ENCODE peak calls at places on chromosomes 16 and 17, in six cellular contexts. Z is Peyer's patch, C is epithelial cell of esophagus, R is bronchial epithelial cell, S is cardiac muscle cell, U is A549. P is an unnamed sample.

GRCh38 chr17:73743802-73744201 is 99.6 kb upstream of the SDK2 start:
- DNase-seq in Z (no peak), C (no peak), R (no peak), S (no peak), U (no peak), P (peak; percentile 37)

GRCh38 chr17:44628234-44629188 is 27.8 kb upstream of the MEIOC start:
- DNase-seq in Z (peak; percentile 45), C (no peak), R (no peak), S (peak; percentile 91), U (no peak), P (peak; percentile 54)

GRCh38 chr16:3028716-3029319 is 5.0 kb downstream of the THOC6 start:
- DNase-seq in Z (no peak), C (no peak), R (no peak), S (no peak), U (no peak), P (peak; percentile 54)

GRCh38 chr16:64253525-64253924 is 868.3 kb downstream of the CDH11 start:
- DNase-seq in Z (no peak), C (no peak), R (no peak), S (no peak), U (no peak), P (no peak)

GRCh38 chr16:72191551-72191950 is 19.6 kb upstream of the PMFBP1 start:
- DNase-seq in Z (no peak), C (no peak), R (no peak), S (no peak), U (no peak), P (no peak)

GRCh38 chr17:75634376-75634740 is 1.1 kb downstream of the SMIM5 start:
- DNase-seq in Z (no peak), C (no peak), R (no peak), S (no peak), U (no peak), P (no peak)

GRCh38 chr16:56625943-56626654 is 518 bp downstream of the MT1E start:
- DNase-seq in Z (no peak), C (peak; percentile 31), R (no peak), S (no peak), U (no peak), P (peak; percentile 63)

GRCh38 chr16:81140930-81141780 is 45.0 kb upstream of the GCSH start:
- DNase-seq in Z (no peak), C (peak; percentile 24), R (no peak), S (no peak), U (peak; percentile 61), P (no peak)

GRCh38 chr17:81939881-81940385 is 2.8 kb upstream of the PYCR1 start:
- DNase-seq in Z (no peak), C (no peak), R (no peak), S (no peak), U (no peak), P (peak; percentile 61)

GRCh38 chr17:48537316-48537715 is 6.5 kb upstream of the HOXB1 start:
- DNase-seq in Z (no peak), C (no peak), R (no peak), S (no peak), U (no peak), P (no peak)

GRCh38 chr16:58399718-58400633 is 7.7 kb downstream of the GINS3 start:
- DNase-seq in Z (no peak), C (peak; percentile 74), R (peak; percentile 76), S (no peak), U (peak; percentile 46), P (no peak)

GRCh38 chr17:13601317-13601775 is 383 bp downstream of the HS3ST3A1 start:
- DNase-seq in Z (no peak), C (no peak), R (no peak), S (peak; percentile 49), U (no peak), P (no peak)

GRCh38 chr16:80569440-80570105 is 28.8 kb downstream of the DYNLRB2 start:
- DNase-seq in Z (no peak), C (peak; percentile 11), R (peak; percentile 48), S (no peak), U (peak; percentile 8), P (no peak)

GRCh38 chr16:11674001-11674817 is 6.0 kb downstream of the SNN start:
- DNase-seq in Z (no peak), C (no peak), R (no peak), S (no peak), U (no peak), P (no peak)

GRCh38 chr17:77186141-77186604 is 45.4 kb downstream of the SEC14L1 start:
- DNase-seq in Z (peak; percentile 51), C (no peak), R (no peak), S (no peak), U (no peak), P (no peak)

GRCh38 chr17:77319211-77320031 is 178.7 kb downstream of the SEC14L1 start:
- DNase-seq in Z (peak; percentile 85), C (peak; percentile 88), R (peak; percentile 74), S (no peak), U (peak; percentile 93), P (peak; percentile 91)

GRCh38 chr16:88196471-88197400 is 186.0 kb upstream of the ZNF469 start:
- DNase-seq in Z (no peak), C (no peak), R (no peak), S (no peak), U (no peak), P (no peak)

GRCh38 chr16:88192601-88193000 is 190.2 kb upstream of the ZNF469 start:
- DNase-seq in Z (no peak), C (no peak), R (no peak), S (no peak), U (no peak), P (no peak)

GRCh38 chr16:88195911-88196465 is 186.8 kb upstream of the ZNF469 start:
- DNase-seq in Z (no peak), C (no peak), R (no peak), S (no peak), U (no peak), P (no peak)

GRCh38 chr16:88195021-88195581 is 187.7 kb upstream of the ZNF469 start:
- DNase-seq in Z (no peak), C (no peak), R (no peak), S (no peak), U (no peak), P (peak; percentile 9)

DNA sequence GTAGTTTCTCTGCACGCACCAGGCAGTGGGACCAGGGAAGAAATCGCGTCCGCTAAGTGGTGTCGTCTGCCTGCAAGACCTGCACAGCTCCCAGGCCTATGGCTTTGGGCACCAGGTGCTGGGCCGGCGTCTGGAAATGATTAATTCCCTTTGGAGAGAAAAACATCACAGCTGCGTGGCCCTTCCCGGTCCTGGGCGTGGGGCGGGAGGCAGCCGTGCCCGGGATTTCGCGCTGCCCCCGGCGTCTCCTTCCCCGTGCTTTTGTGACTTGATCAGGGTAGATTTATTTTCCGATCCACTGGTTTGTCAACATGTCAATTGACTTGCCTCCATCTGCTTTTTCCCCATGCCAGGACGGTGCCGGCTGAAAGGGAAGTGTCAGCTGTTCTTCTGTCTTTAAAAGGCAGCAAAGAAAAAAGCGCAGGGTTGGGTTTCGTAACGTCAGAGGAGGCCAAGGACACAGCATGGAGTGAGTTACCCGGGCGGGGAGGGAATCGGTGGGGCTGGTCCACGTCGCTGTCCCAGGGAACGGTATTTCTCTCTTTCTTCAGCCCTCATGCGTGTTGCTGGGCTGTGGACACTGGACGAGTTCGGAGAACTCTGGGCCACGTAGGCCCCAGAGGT is 188.2 kb upstream of the ZNF469 start:
- DNase-seq in Z (no peak), C (no peak), R (no peak), S (no peak), U (no peak), P (peak; percentile 24)
- TF ChIP-seq CTCF in Z (no peak), C (no peak), R (no peak), S (no peak), U (no peak), P (no peak)

GRCh38 chr16:10037771-10038170 is 144.5 kb downstream of the GRIN2A start:
- DNase-seq in Z (no peak), C (no peak), R (no peak), S (no peak), U (no peak), P (no peak)

GRCh38 chr16:10045291-10045775 is 136.9 kb downstream of the GRIN2A start:
- DNase-seq in Z (no peak), C (no peak), R (no peak), S (no peak), U (no peak), P (no peak)

GRCh38 chr16:10040136-10041080 is 141.8 kb downstream of the GRIN2A start:
- DNase-seq in Z (no peak), C (no peak), R (no peak), S (no peak), U (no peak), P (no peak)

GRCh38 chr16:10036951-10037350 is 145.3 kb downstream of the GRIN2A start:
- DNase-seq in Z (no peak), C (no peak), R (no peak), S (no peak), U (no peak), P (no peak)

GRCh38 chr16:10039220-10040096 is 142.8 kb downstream of the GRIN2A start:
- DNase-seq in Z (no peak), C (peak; percentile 7), R (peak; percentile 1), S (peak; percentile 66), U (peak; percentile 38), P (no peak)
- TF ChIP-seq CTCF in Z (no peak), C (no peak), R (no peak), S (no peak), U (no peak), P (no peak)

GRCh38 chr17:42618442-42619150 is 9.1 kb downstream of the TUBG1 start:
- DNase-seq in Z (peak; percentile 37), C (peak; percentile 44), R (peak; percentile 57), S (peak; percentile 69), U (peak; percentile 65), P (peak; percentile 62)
- TF ChIP-seq CTCF in Z (peak; percentile 33), C (peak; percentile 38), R (peak; percentile 59), S (peak; percentile 7), U (peak; percentile 41), P (peak; percentile 13)

GRCh38 chr16:54931041-54931756 is 534 bp downstream of the IRX5 start:
- DNase-seq in Z (no peak), C (peak; percentile 64), R (no peak), S (peak; percentile 64), U (peak; percentile 58), P (no peak)

GRCh38 chr16:54933281-54934150 is 2.9 kb downstream of the IRX5 start:
- DNase-seq in Z (no peak), C (peak; percentile 36), R (no peak), S (peak; percentile 46), U (no peak), P (no peak)

GRCh38 chr16:54931757-54932660 is 1.3 kb downstream of the IRX5 start:
- DNase-seq in Z (no peak), C (peak; percentile 48), R (no peak), S (peak; percentile 35), U (no peak), P (no peak)

GRCh38 chr16:54934536-54935410 is 4.1 kb downstream of the IRX5 start:
- DNase-seq in Z (no peak), C (peak; percentile 67), R (peak; percentile 52), S (peak; percentile 90), U (no peak), P (no peak)

GRCh38 chr16:54932737-54933254 is 2.1 kb downstream of the IRX5 start:
- DNase-seq in Z (no peak), C (peak; percentile 42), R (no peak), S (peak; percentile 54), U (no peak), P (no peak)
- TF ChIP-seq CTCF in Z (no peak), C (no peak), R (peak; percentile 44), S (no peak), U (no peak), P (no peak)

GRCh38 chr17:39150104-39150634 is 1.3 kb downstream of the PLXDC1 start:
- DNase-seq in Z (no peak), C (no peak), R (no peak), S (no peak), U (no peak), P (no peak)
- TF ChIP-seq CTCF in Z (no peak), C (no peak), R (no peak), S (no peak), U (no peak), P (no peak)